ENCODE peak calls at places on chromosome 5, in eight cellular contexts. O, G, Y, W, B, S, R and I are unnamed samples.

GRCh38 chr5:149392718-149393117 is 13.6 kb upstream of the IL17B start:
- DNase-seq in O (peak), G (no peak), Y (no peak), W (no peak), B (no peak), S (no peak), R (peak), I (no peak)

GRCh38 chr5:133950821-133951612 is 17.4 kb downstream of the C5orf15 start:
- DNase-seq in O (no peak), G (no peak), Y (no peak), W (no peak), B (no peak), S (peak), R (peak), I (no peak)

GRCh38 chr5:75044406-75044805 is 8.0 kb downstream of the GCNT4 start:
- DNase-seq in O (no peak), G (no peak), Y (no peak), W (no peak), B (no peak), S (no peak), R (no peak), I (no peak)

GRCh38 chr5:172854451-172854871 is 20.4 kb downstream of the ERGIC1 start:
- DNase-seq in O (no peak), G (no peak), Y (no peak), W (no peak), B (no peak), S (no peak), R (no peak), I (no peak)

GRCh38 chr5:139358064-139358463 is 16.4 kb downstream of the PAIP2 start:
- DNase-seq in O (no peak), G (no peak), Y (no peak), W (no peak), B (no peak), S (no peak), R (no peak), I (no peak)

GRCh38 chr5:151589878-151590570 is 1.1 kb downstream of the FAT2 start:
- DNase-seq in O (peak), G (no peak), Y (no peak), W (no peak), B (no peak), S (no peak), R (peak), I (no peak)

GRCh38 chr5:15183520-15183919 is 311.9 kb upstream of the ANKH start:
- DNase-seq in O (no peak), G (no peak), Y (no peak), W (no peak), B (no peak), S (peak), R (peak), I (no peak)

GRCh38 chr5:143657814-143658395 is 154.1 kb upstream of the HMHB1 start:
- DNase-seq in O (no peak), G (no peak), Y (peak), W (no peak), B (no peak), S (no peak), R (no peak), I (peak)

GRCh38 chr5:34717426-34718327 is 61.5 kb downstream of the RAI14 start:
- DNase-seq in O (peak), G (no peak), Y (peak), W (peak), B (no peak), S (peak), R (peak), I (no peak)

GRCh38 chr5:97750576-97750975 is 567.5 kb upstream of the RIOK2 start:
- DNase-seq in O (no peak), G (no peak), Y (no peak), W (no peak), B (no peak), S (peak), R (no peak), I (no peak)

GRCh38 chr5:179301376-179301775 is 43.9 kb downstream of the ADAMTS2 start:
- DNase-seq in O (no peak), G (no peak), Y (no peak), W (no peak), B (no peak), S (no peak), R (no peak), I (no peak)

GRCh38 chr5:52269853-52270252 is 517.9 kb upstream of the ITGA1 start:
- DNase-seq in O (no peak), G (no peak), Y (no peak), W (no peak), B (no peak), S (no peak), R (no peak), I (no peak)

GRCh38 chr5:157915638-157916037 is 56.7 kb upstream of the CLINT1 start:
- DNase-seq in O (peak), G (peak), Y (peak), W (no peak), B (no peak), S (peak), R (peak), I (peak)

GRCh38 chr5:37375091-37375490 is 4.0 kb upstream of the WDR70 start:
- DNase-seq in O (no peak), G (no peak), Y (no peak), W (no peak), B (no peak), S (no peak), R (no peak), I (no peak)

GRCh38 chr5:152378730-152379129 is 26.3 kb downstream of the NMUR2 start:
- DNase-seq in O (no peak), G (no peak), Y (no peak), W (no peak), B (no peak), S (no peak), R (no peak), I (no peak)

GRCh38 chr5:170434953-170435605 is 45.9 kb upstream of the KCNMB1 start:
- DNase-seq in O (peak), G (peak), Y (peak), W (peak), B (peak), S (peak), R (peak), I (peak)

GRCh38 chr5:123754903-123755302 is 242.9 kb downstream of the CSNK1G3 start:
- DNase-seq in O (peak), G (no peak), Y (no peak), W (no peak), B (no peak), S (peak), R (peak), I (no peak)

GRCh38 chr5:30505014-30505886 is 688.2 kb upstream of the CDH6 start:
- DNase-seq in O (peak), G (no peak), Y (no peak), W (peak), B (no peak), S (peak), R (no peak), I (peak)

GRCh38 chr5:3022665-3023064 is 271.2 kb upstream of the IRX2 start:
- DNase-seq in O (no peak), G (no peak), Y (no peak), W (no peak), B (no peak), S (no peak), R (no peak), I (no peak)

GRCh38 chr5:128358826-128359225 is 179.2 kb downstream of the FBN2 start:
- DNase-seq in O (no peak), G (no peak), Y (no peak), W (no peak), B (no peak), S (no peak), R (peak), I (no peak)

GRCh38 chr5:3030511-3031165 is 279.2 kb upstream of the IRX2 start:
- DNase-seq in O (no peak), G (no peak), Y (no peak), W (no peak), B (no peak), S (no peak), R (no peak), I (no peak)

GRCh38 chr5:2158767-2159166 is 276.0 kb upstream of the IRX4 start:
- DNase-seq in O (no peak), G (no peak), Y (no peak), W (no peak), B (no peak), S (peak), R (no peak), I (no peak)

GRCh38 chr5:4579679-4580078 is 560.5 kb upstream of the ADAMTS16 start:
- DNase-seq in O (no peak), G (no peak), Y (no peak), W (no peak), B (no peak), S (no peak), R (no peak), I (no peak)

GRCh38 chr5:53219174-53219573 is 109.6 kb upstream of the MOCS2 start:
- DNase-seq in O (no peak), G (no peak), Y (no peak), W (no peak), B (no peak), S (no peak), R (no peak), I (no peak)

GRCh38 chr5:170517411-170517810 is 13.6 kb downstream of the KCNIP1 start:
- DNase-seq in O (no peak), G (no peak), Y (no peak), W (no peak), B (no peak), S (no peak), R (no peak), I (no peak)

GRCh38 chr5:40198736-40199135 is 481.0 kb upstream of the PTGER4 start:
- DNase-seq in O (peak), G (no peak), Y (no peak), W (no peak), B (no peak), S (peak), R (peak), I (no peak)

GRCh38 chr5:90161399-90161798 is 248.2 kb downstream of the CETN3 start:
- DNase-seq in O (peak), G (no peak), Y (peak), W (no peak), B (no peak), S (peak), R (peak), I (peak)